ENCODE peak calls at places on chromosomes 12 and 14, in eight cellular contexts. One of them, this sample, is unnamed.

GRCh38 chr12:57124259-57124877 is 3.9 kb upstream of the LRP1 start:
- DNase-seq in heart right ventricle: no peak
- DNase-seq in IMR-90: peak
- DNase-seq in lower leg skin: peak
- DNase-seq in Jurkat, Clone E6-1: peak
- DNase-seq in astrocyte: no peak
- DNase-seq in left ventricle myocardium inferior: peak
- DNase-seq in GM23248: peak
- DNase-seq in this sample: peak

GRCh38 chr14:90177537-90178189 is 78.7 kb upstream of the PSMC1 start:
- DNase-seq in astrocyte: no peak
- DNase-seq in left ventricle myocardium inferior: no peak
- DNase-seq in lower leg skin: no peak
- DNase-seq in GM23248: peak
- DNase-seq in heart right ventricle: no peak
- DNase-seq in IMR-90: peak
- DNase-seq in Jurkat, Clone E6-1: no peak
- DNase-seq in this sample: peak

GRCh38 chr12:109735051-109735521 is 21.5 kb downstream of the FAM222A start:
- DNase-seq in astrocyte: no peak
- DNase-seq in IMR-90: no peak
- DNase-seq in lower leg skin: no peak
- DNase-seq in left ventricle myocardium inferior: peak
- DNase-seq in heart right ventricle: peak
- DNase-seq in Jurkat, Clone E6-1: no peak
- DNase-seq in GM23248: no peak
- DNase-seq in this sample: no peak

GRCh38 chr14:58960945-58961731 is 227.3 kb upstream of the DAAM1 start:
- DNase-seq in astrocyte: no peak
- DNase-seq in Jurkat, Clone E6-1: no peak
- DNase-seq in IMR-90: no peak
- DNase-seq in GM23248: no peak
- DNase-seq in left ventricle myocardium inferior: no peak
- DNase-seq in heart right ventricle: no peak
- DNase-seq in lower leg skin: no peak
- DNase-seq in this sample: no peak

GRCh38 chr12:46915082-46915481 is 89.3 kb upstream of the SLC38A4 start:
- DNase-seq in GM23248: peak
- DNase-seq in Jurkat, Clone E6-1: no peak
- DNase-seq in astrocyte: peak
- DNase-seq in IMR-90: peak
- DNase-seq in heart right ventricle: no peak
- DNase-seq in left ventricle myocardium inferior: peak
- DNase-seq in lower leg skin: peak
- DNase-seq in this sample: peak

GRCh38 chr14:92199763-92200162 is 78.0 kb downstream of the CPSF2 start:
- DNase-seq in astrocyte: no peak
- DNase-seq in heart right ventricle: no peak
- DNase-seq in GM23248: no peak
- DNase-seq in lower leg skin: no peak
- DNase-seq in left ventricle myocardium inferior: no peak
- DNase-seq in Jurkat, Clone E6-1: no peak
- DNase-seq in IMR-90: no peak
- DNase-seq in this sample: no peak

GRCh38 chr14:68809524-68809923 is 16.7 kb upstream of the ZFP36L1 start:
- DNase-seq in IMR-90: no peak
- DNase-seq in lower leg skin: no peak
- DNase-seq in astrocyte: no peak
- DNase-seq in GM23248: no peak
- DNase-seq in Jurkat, Clone E6-1: no peak
- DNase-seq in heart right ventricle: no peak
- DNase-seq in left ventricle myocardium inferior: no peak
- DNase-seq in this sample: no peak

GRCh38 chr12:31315089-31315725 is 10.7 kb downstream of the SINHCAF start:
- DNase-seq in heart right ventricle: no peak
- DNase-seq in lower leg skin: no peak
- DNase-seq in Jurkat, Clone E6-1: no peak
- DNase-seq in astrocyte: no peak
- DNase-seq in left ventricle myocardium inferior: no peak
- DNase-seq in GM23248: no peak
- DNase-seq in IMR-90: no peak
- DNase-seq in this sample: no peak

GRCh38 chr12:52217223-52217622 is 15.8 kb upstream of the KRT7 start:
- DNase-seq in Jurkat, Clone E6-1: no peak
- DNase-seq in left ventricle myocardium inferior: peak
- DNase-seq in IMR-90: no peak
- DNase-seq in lower leg skin: peak
- DNase-seq in GM23248: no peak
- DNase-seq in heart right ventricle: peak
- DNase-seq in astrocyte: no peak
- DNase-seq in this sample: no peak

GRCh38 chr14:45177081-45177480 is 41.4 kb downstream of the FANCM start:
- DNase-seq in left ventricle myocardium inferior: no peak
- DNase-seq in Jurkat, Clone E6-1: no peak
- DNase-seq in astrocyte: peak
- DNase-seq in GM23248: peak
- DNase-seq in heart right ventricle: no peak
- DNase-seq in lower leg skin: no peak
- DNase-seq in IMR-90: peak
- DNase-seq in this sample: peak

DNA sequence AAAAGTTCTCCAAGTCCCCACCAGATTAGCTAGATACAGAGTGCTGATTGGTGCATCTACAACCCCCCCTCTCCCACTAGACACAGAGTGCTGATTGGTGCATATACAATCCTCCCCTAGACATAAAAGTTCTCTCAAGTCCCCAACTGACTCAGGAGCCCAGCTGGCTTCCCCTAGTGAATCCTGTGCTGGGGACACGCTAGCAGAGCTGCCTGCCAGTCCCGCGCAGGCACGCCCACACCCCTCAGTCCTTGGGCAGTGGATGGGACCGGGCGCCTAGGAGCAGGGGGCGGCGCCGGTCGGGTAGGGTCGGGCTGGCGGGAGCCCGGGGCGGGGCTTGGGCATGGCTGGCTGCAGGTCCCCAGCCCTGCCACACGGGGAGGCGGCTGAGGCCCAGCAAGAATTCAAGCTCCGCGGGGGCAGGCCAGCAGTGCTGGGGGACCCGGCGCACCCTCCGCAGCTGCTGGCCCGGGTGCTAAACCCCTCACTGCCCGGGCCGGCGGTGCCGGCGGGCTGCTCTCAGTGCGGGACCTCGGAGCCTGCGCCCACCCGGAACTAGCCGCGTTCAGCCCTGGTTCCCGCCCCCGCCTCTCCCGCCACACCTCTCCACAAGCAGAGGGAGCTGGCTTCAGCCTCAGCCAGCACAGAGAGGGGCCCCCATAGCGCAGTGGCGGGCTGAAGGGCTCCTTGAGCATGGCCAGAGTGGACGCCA is 64.3 kb upstream of the DDHD1 start:
- DNase-seq in lower leg skin: peak
- DNase-seq in heart right ventricle: peak
- DNase-seq in astrocyte: peak
- DNase-seq in left ventricle myocardium inferior: peak
- DNase-seq in Jurkat, Clone E6-1: peak
- DNase-seq in GM23248: peak
- DNase-seq in IMR-90: peak
- DNase-seq in this sample: peak
- H3K4me3 ChIP-seq in lower leg skin: peak
- H3K4me3 ChIP-seq in heart right ventricle: peak
- H3K4me3 ChIP-seq in astrocyte: peak
- H3K4me3 ChIP-seq in left ventricle myocardium inferior: peak
- H3K4me3 ChIP-seq in Jurkat, Clone E6-1: peak
- H3K4me3 ChIP-seq in GM23248: peak
- H3K4me3 ChIP-seq in IMR-90: peak
- H3K4me3 ChIP-seq in this sample: peak

GRCh38 chr14:100570726-100571454 is 16.3 kb downstream of the BEGAIN start:
- DNase-seq in heart right ventricle: no peak
- DNase-seq in GM23248: no peak
- DNase-seq in left ventricle myocardium inferior: no peak
- DNase-seq in astrocyte: no peak
- DNase-seq in lower leg skin: no peak
- DNase-seq in Jurkat, Clone E6-1: no peak
- DNase-seq in IMR-90: no peak
- DNase-seq in this sample: no peak

GRCh38 chr14:100567877-100568163 is 19.4 kb downstream of the BEGAIN start:
- DNase-seq in astrocyte: no peak
- DNase-seq in heart right ventricle: no peak
- DNase-seq in Jurkat, Clone E6-1: no peak
- DNase-seq in GM23248: peak
- DNase-seq in lower leg skin: no peak
- DNase-seq in IMR-90: no peak
- DNase-seq in left ventricle myocardium inferior: no peak
- DNase-seq in this sample: no peak

GRCh38 chr14:100568164-100568997 is 18.8 kb downstream of the BEGAIN start:
- DNase-seq in GM23248: peak
- DNase-seq in lower leg skin: no peak
- DNase-seq in Jurkat, Clone E6-1: no peak
- DNase-seq in IMR-90: no peak
- DNase-seq in left ventricle myocardium inferior: no peak
- DNase-seq in heart right ventricle: no peak
- DNase-seq in astrocyte: no peak
- DNase-seq in this sample: no peak

GRCh38 chr14:100569734-100570251 is 17.4 kb downstream of the BEGAIN start:
- DNase-seq in heart right ventricle: no peak
- DNase-seq in GM23248: no peak
- DNase-seq in IMR-90: no peak
- DNase-seq in left ventricle myocardium inferior: no peak
- DNase-seq in astrocyte: no peak
- DNase-seq in lower leg skin: no peak
- DNase-seq in Jurkat, Clone E6-1: no peak
- DNase-seq in this sample: no peak

DNA sequence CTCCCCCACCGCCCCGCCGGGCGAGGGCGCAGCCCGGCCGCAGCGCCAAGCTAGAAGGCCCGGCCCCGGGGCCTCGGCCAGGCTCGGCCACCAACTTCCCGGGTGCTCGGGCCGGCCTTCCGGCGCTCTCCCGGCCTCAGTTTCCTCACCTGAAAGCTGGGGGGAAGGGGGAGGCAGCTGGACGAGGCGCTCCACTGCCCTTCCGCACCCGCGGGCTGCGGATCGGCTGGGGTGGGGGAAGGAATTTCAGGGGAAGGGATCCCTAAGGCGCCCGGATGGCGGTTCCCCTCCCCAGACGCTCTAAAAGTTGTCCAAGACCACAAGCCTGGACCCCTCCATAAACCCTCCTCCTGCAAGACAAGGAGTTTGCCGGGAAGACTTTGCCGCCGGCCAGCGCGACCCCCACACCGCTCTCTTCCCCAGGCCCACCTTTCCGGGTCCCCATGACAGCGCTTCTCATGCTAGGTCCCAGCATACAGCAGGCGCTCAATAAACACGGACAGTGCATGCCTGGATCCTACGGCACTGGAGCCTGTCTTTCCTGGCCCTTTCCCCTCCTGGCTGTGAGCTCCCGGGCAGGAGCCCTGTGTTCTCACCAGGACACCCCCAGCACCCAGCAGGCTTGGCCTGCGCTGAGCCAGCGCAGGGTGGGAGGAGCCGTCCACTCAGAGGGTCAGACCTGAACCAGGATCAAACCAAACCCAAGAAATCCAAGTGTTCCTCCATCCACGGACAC is 18.1 kb downstream of the BEGAIN start:
- DNase-seq in left ventricle myocardium inferior: no peak
- DNase-seq in astrocyte: no peak
- DNase-seq in heart right ventricle: no peak
- DNase-seq in lower leg skin: no peak
- DNase-seq in IMR-90: no peak
- DNase-seq in GM23248: peak
- DNase-seq in Jurkat, Clone E6-1: no peak
- DNase-seq in this sample: no peak
- H3K4me3 ChIP-seq in left ventricle myocardium inferior: peak
- H3K4me3 ChIP-seq in astrocyte: peak
- H3K4me3 ChIP-seq in heart right ventricle: peak
- H3K4me3 ChIP-seq in lower leg skin: no peak
- H3K4me3 ChIP-seq in IMR-90: no peak
- H3K4me3 ChIP-seq in GM23248: peak
- H3K4me3 ChIP-seq in Jurkat, Clone E6-1: no peak
- H3K4me3 ChIP-seq in this sample: no peak

DNA sequence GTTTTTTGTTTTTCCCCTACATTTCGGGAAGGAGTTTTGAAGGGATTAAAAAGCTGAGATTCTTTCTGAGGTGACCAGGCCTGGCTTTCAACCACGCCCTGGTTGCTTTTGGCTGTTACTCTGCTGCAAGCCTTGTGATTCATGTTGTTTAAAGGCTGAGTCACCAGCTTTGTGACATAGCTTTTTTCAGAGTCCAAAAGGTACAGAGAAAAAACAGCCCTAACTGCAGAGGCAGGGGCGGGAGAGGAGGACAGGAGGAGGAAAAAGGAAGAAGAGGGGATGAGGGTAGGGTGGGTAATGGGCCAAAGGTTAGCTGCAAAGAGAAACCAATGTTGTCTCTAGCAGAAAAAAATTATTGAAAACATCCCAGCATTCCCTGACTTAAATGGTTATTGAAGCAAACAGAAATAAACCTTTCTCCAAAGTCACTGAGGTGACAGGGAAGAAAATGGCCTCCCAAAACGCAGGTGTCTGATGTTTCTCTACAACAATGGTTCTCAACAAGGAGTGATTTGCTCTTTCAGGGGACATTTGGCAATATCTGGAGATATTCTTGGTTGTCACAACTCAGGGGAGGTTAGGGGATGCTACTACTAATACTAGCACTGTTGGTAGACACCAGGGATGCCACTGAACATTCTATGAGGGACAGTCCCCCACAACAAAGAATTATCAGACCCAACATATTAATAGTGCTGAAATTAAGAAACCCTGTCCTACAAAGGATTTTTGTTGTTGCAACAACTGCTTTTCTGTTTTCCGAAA is 2.1 kb upstream of the UBC start:
- DNase-seq in heart right ventricle: no peak
- DNase-seq in GM23248: peak
- DNase-seq in IMR-90: peak
- DNase-seq in left ventricle myocardium inferior: peak
- DNase-seq in astrocyte: peak
- DNase-seq in Jurkat, Clone E6-1: peak
- DNase-seq in lower leg skin: peak
- DNase-seq in this sample: peak
- H3K4me3 ChIP-seq in heart right ventricle: peak
- H3K4me3 ChIP-seq in GM23248: peak
- H3K4me3 ChIP-seq in IMR-90: peak
- H3K4me3 ChIP-seq in left ventricle myocardium inferior: peak
- H3K4me3 ChIP-seq in astrocyte: peak
- H3K4me3 ChIP-seq in Jurkat, Clone E6-1: peak
- H3K4me3 ChIP-seq in lower leg skin: no peak
- H3K4me3 ChIP-seq in this sample: peak

DNA sequence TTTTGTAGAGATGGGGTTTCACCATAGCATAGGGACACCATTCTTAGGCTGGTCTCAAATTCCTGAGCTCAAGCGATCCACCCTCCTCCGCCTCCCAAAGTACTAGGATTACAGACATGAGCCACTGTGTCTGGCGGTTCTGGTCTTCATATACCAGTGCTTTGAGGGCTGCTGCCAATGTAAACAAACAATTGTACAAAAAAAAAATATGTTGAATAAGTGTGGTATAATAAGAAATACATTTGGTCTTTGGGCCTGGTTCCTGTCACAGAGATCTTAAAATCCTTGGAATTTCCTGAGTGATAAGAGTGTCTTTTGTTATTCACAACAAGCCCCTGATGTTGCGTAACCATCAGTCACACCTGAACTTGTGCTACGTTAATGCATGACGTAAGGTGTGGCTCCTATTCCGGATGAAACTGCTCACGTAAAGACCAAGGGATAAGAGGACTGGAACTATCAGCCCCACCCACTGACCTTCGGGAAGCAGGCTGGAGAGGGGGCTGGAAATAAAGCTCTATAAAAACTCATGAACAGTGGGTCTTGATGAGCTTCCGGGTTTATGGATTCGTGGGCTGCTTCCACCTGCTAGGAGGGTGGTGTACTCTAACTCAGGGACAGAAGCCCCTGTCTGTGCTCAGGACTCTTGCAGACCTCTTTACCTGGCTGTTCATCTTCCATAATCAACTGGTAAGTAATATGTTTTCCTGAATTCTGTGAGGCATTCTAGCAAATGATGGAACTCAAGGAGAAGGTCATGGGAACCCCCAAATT is 16.5 kb upstream of the RIMKLB start:
- DNase-seq in GM23248: peak
- DNase-seq in astrocyte: peak
- DNase-seq in left ventricle myocardium inferior: no peak
- DNase-seq in IMR-90: peak
- DNase-seq in lower leg skin: no peak
- DNase-seq in heart right ventricle: no peak
- DNase-seq in Jurkat, Clone E6-1: no peak
- DNase-seq in this sample: peak
- H3K4me3 ChIP-seq in GM23248: no peak
- H3K4me3 ChIP-seq in astrocyte: no peak
- H3K4me3 ChIP-seq in left ventricle myocardium inferior: peak
- H3K4me3 ChIP-seq in IMR-90: no peak
- H3K4me3 ChIP-seq in lower leg skin: no peak
- H3K4me3 ChIP-seq in heart right ventricle: peak
- H3K4me3 ChIP-seq in Jurkat, Clone E6-1: no peak
- H3K4me3 ChIP-seq in this sample: no peak

This sample was measured in brain microvascular endothelial cell.